ENCODE peak calls at places on chromosome 6, in five cellular contexts. C is fibroblast of mammary gland, F is astrocyte of the spinal cord, U is uterus, A is pancreas. Z is an unnamed sample.

GRCh38 chr6:155224031-155224451 is 39.8 kb upstream of the CLDN20 start:
- DNase-seq in C (peak), F (peak), U (no peak), A (no peak), Z (peak)

GRCh38 chr6:15026832-15027231 is 219.0 kb upstream of the JARID2 start:
- DNase-seq in C (no peak), F (peak), U (no peak), A (no peak), Z (peak)

GRCh38 chr6:49462599-49462926 is 490 bp downstream of the MMUT start:
- DNase-seq in C (peak), F (no peak), U (no peak), A (no peak), Z (no peak)

GRCh38 chr6:143183735-143184134 is 123.0 kb downstream of the AIG1 start:
- DNase-seq in C (no peak), F (peak), U (no peak), A (no peak), Z (no peak)

GRCh38 chr6:28446818-28447511 is 3.7 kb upstream of the ZSCAN23 start:
- DNase-seq in C (peak), F (peak), U (no peak), A (no peak), Z (no peak)

GRCh38 chr6:16082367-16082766 is 46.5 kb upstream of the MYLIP start:
- DNase-seq in C (no peak), F (no peak), U (no peak), A (no peak), Z (no peak)

GRCh38 chr6:89527634-89528033 is 94.7 kb downstream of the ANKRD6 start:
- DNase-seq in C (peak), F (no peak), U (no peak), A (no peak), Z (peak)

GRCh38 chr6:158506577-158506976 is 53.3 kb upstream of the TMEM181 start:
- DNase-seq in C (no peak), F (peak), U (no peak), A (no peak), Z (no peak)

GRCh38 chr6:43091020-43091419 is 14.9 kb downstream of the PTK7 start:
- DNase-seq in C (no peak), F (no peak), U (no peak), A (no peak), Z (no peak)

GRCh38 chr6:168152306-168152963 is 73.4 kb upstream of the FRMD1 start:
- DNase-seq in C (no peak), F (no peak), U (peak), A (no peak), Z (no peak)

GRCh38 chr6:20868397-20869185 is 334.3 kb downstream of the CDKAL1 start:
- DNase-seq in C (no peak), F (no peak), U (no peak), A (peak), Z (no peak)

GRCh38 chr6:132199343-132199742 is 201.9 kb downstream of the MOXD1 start:
- DNase-seq in C (peak), F (peak), U (no peak), A (no peak), Z (peak)

GRCh38 chr6:121395736-121396135 is 39.7 kb upstream of the GJA1 start:
- DNase-seq in C (no peak), F (no peak), U (no peak), A (no peak), Z (no peak)

GRCh38 chr6:4598384-4598783 is 177.8 kb upstream of the CDYL start:
- DNase-seq in C (no peak), F (no peak), U (no peak), A (no peak), Z (no peak)

GRCh38 chr6:134911532-134911931 is 38.4 kb downstream of the ALDH8A1 start:
- DNase-seq in C (peak), F (peak), U (no peak), A (no peak), Z (peak)

GRCh38 chr6:42890311-42891198 is 11.1 kb downstream of the RPL7L1 start:
- DNase-seq in C (peak), F (peak), U (peak), A (peak), Z (peak)

GRCh38 chr6:139308284-139308916 is 16.6 kb upstream of the TXLNB start:
- DNase-seq in C (peak), F (peak), U (no peak), A (no peak), Z (no peak)

GRCh38 chr6:170449835-170450753 is 103.0 kb downstream of the PSMB1 start:
- DNase-seq in C (no peak), F (no peak), U (no peak), A (no peak), Z (no peak)

GRCh38 chr6:45617441-45617840 is 239.7 kb upstream of the SUPT3H start:
- DNase-seq in C (peak), F (peak), U (no peak), A (no peak), Z (peak)

GRCh38 chr6:15620616-15621015 is 42.2 kb downstream of the DTNBP1 start:
- DNase-seq in C (no peak), F (no peak), U (no peak), A (no peak), Z (no peak)

GRCh38 chr6:81995548-81996289 is 243.2 kb upstream of the TENT5A start:
- DNase-seq in C (peak), F (peak), U (no peak), A (no peak), Z (no peak)

GRCh38 chr6:22412994-22413393 is 116.2 kb upstream of the PRL start:
- DNase-seq in C (no peak), F (no peak), U (no peak), A (no peak), Z (no peak)

GRCh38 chr6:74480561-74480960 is 725.3 kb downstream of the COL12A1 start:
- DNase-seq in C (peak), F (no peak), U (no peak), A (no peak), Z (no peak)

GRCh38 chr6:2353412-2354137 is 108.2 kb upstream of the GMDS start:
- DNase-seq in C (peak), F (peak), U (peak), A (peak), Z (peak)

GRCh38 chr6:119313937-119314893 is 35.3 kb downstream of the MAN1A1 start:
- DNase-seq in C (no peak), F (no peak), U (no peak), A (no peak), Z (no peak)

GRCh38 chr6:53432318-53433161 is 83.8 kb upstream of the ELOVL5 start:
- DNase-seq in C (peak), F (peak), U (no peak), A (no peak), Z (peak)

GRCh38 chr6:13947611-13948178 is 22.9 kb downstream of the RNF182 start:
- DNase-seq in C (no peak), F (no peak), U (no peak), A (no peak), Z (no peak)

GRCh38 chr6:52284460-52285173 is at the start of gene MCM3:
- DNase-seq in C (peak), F (peak), U (peak), A (peak), Z (peak)
- TF ChIP-seq CTCF in C (no peak), F (no peak), U (peak), A (no peak), Z (no peak)

GRCh38 chr6:105769197-105769596 is 316.9 kb upstream of the PRDM1 start:
- DNase-seq in C (peak), F (no peak), U (no peak), A (no peak), Z (no peak)

GRCh38 chr6:105774247-105774646 is 311.9 kb upstream of the PRDM1 start:
- DNase-seq in C (no peak), F (no peak), U (no peak), A (no peak), Z (no peak)

GRCh38 chr6:105775095-105775494 is 311.0 kb upstream of the PRDM1 start:
- DNase-seq in C (no peak), F (no peak), U (no peak), A (no peak), Z (no peak)

GRCh38 chr6:105769987-105770386 is 316.1 kb upstream of the PRDM1 start:
- DNase-seq in C (peak), F (no peak), U (no peak), A (no peak), Z (peak)

GRCh38 chr6:105771313-105771970 is 314.7 kb upstream of the PRDM1 start:
- DNase-seq in C (peak), F (no peak), U (no peak), A (no peak), Z (no peak)
- TF ChIP-seq CTCF in C (no peak), F (no peak), U (no peak), A (no peak), Z (no peak)

GRCh38 chr6:38043259-38043753 is 223.8 kb downstream of the ZFAND3 start:
- DNase-seq in C (no peak), F (no peak), U (no peak), A (no peak), Z (no peak)
- TF ChIP-seq CTCF in C (no peak), F (no peak), U (no peak), A (no peak), Z (no peak)

GRCh38 chr6:156953478-156954146 is 176.4 kb downstream of the ARID1B start:
- DNase-seq in C (peak), F (peak), U (peak), A (no peak), Z (peak)
- TF ChIP-seq CTCF in C (peak), F (peak), U (peak), A (no peak), Z (no peak)

GRCh38 chr6:56757585-56757984 is 114.9 kb upstream of the DST start:
- DNase-seq in C (peak), F (peak), U (no peak), A (no peak), Z (peak)
- TF ChIP-seq CTCF in C (peak), F (peak), U (no peak), A (peak), Z (peak)

DNA sequence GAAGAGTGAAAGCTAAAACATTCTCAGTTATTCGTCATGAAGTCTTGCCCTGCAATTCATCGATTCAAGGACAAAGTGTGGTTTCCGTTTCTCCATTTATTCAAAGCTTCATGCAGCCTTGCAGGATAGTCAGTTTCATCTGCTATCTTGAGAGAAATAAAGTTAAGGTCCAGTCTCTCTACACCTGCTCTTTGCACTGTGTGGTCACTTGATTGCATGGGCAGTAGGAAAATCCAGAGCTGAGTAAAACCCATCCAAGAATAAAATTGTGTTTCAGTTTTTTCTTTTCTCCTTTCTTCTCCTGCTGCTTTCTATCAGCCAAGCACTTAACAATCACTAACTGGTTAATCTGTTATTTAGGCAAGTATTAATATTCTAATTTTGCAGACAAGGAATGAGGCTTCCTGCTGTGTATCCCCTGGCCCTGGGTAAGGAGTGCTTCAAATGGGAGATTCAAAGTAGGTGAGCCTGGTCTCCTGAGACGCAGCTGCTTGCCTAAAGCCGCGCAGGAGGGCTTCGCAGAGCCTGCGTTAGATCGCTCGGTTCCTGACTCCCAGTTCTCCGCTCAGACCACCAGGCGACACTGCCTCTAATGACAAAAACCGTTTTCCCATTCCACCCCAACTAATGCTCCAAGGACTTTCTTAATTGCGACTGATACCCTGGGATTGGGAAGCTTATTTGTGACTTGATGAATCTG is 808.3 kb downstream of the TFAP2A start:
- DNase-seq in C (no peak), F (no peak), U (no peak), A (no peak), Z (no peak)
- TF ChIP-seq CTCF in C (no peak), F (no peak), U (no peak), A (no peak), Z (no peak)

GRCh38 chr6:7624781-7625710 is 35.0 kb downstream of the SNRNP48 start:
- DNase-seq in C (no peak), F (no peak), U (no peak), A (no peak), Z (no peak)
- TF ChIP-seq CTCF in C (no peak), F (no peak), U (no peak), A (no peak), Z (no peak)